ENCODE peak calls at places on chromosomes 4 and X, in four cellular contexts. W is transverse colon; G is CD4-positive, alpha-beta memory T cell; B is choroid plexus epithelial cell. I is an unnamed sample.

GRCh38 chrX:6981718-6982406 is 165.7 kb upstream of the STS start:
- DNase-seq in W (no peak), G (no peak), B (no peak), I (no peak)

GRCh38 chr4:147118523-147118922 is 172.9 kb upstream of the TTC29 start:
- DNase-seq in W (no peak), G (no peak), B (peak), I (no peak)

GRCh38 chr4:150236626-150237025 is 158.4 kb downstream of the DCLK2 start:
- DNase-seq in W (no peak), G (no peak), B (no peak), I (no peak)

GRCh38 chr4:159269956-159270355 is 167.1 kb downstream of the RAPGEF2 start:
- DNase-seq in W (no peak), G (no peak), B (no peak), I (no peak)

GRCh38 chr4:184300816-184301215 is 83.1 kb upstream of the ENPP6 start:
- DNase-seq in W (no peak), G (no peak), B (no peak), I (no peak)

GRCh38 chrX:11591712-11592351 is 73.9 kb downstream of the ARHGAP6 start:
- DNase-seq in W (no peak), G (no peak), B (no peak), I (no peak)

GRCh38 chr4:176323511-176324160 is 3.9 kb downstream of the SPCS3 start:
- DNase-seq in W (no peak), G (no peak), B (no peak), I (no peak)

GRCh38 chrX:154398668-154399526 is 720 bp downstream of the RPL10 start:
- DNase-seq in W (peak), G (peak), B (peak), I (peak)

GRCh38 chrX:17559728-17560379 is 177.4 kb upstream of the SCML1 start:
- DNase-seq in W (no peak), G (no peak), B (peak), I (no peak)

GRCh38 chr4:56217383-56217890 is 169.9 kb downstream of the AASDH start:
- DNase-seq in W (no peak), G (no peak), B (no peak), I (no peak)

GRCh38 chr4:83989835-83990234 is 453.9 kb downstream of the GPAT3 start:
- DNase-seq in W (no peak), G (no peak), B (no peak), I (no peak)

GRCh38 chr4:67909910-67910905 is 26.4 kb upstream of the TMPRSS11D start:
- DNase-seq in W (no peak), G (peak), B (peak), I (no peak)

GRCh38 chr4:10639664-10640063 is 44.9 kb downstream of the CLNK start:
- DNase-seq in W (no peak), G (no peak), B (no peak), I (no peak)

GRCh38 chr4:154491731-154492249 is at the start of gene DCHS2:
- DNase-seq in W (peak), G (no peak), B (no peak), I (peak)

GRCh38 chrX:49276671-49277519 is 7.3 kb downstream of the PPP1R3F start:
- DNase-seq in W (no peak), G (no peak), B (no peak), I (no peak)

GRCh38 chrX:14832151-14832550 is 40.7 kb downstream of the FANCB start:
- DNase-seq in W (no peak), G (no peak), B (peak), I (no peak)

GRCh38 chr4:141810038-141810701 is 173.8 kb downstream of the IL15 start:
- DNase-seq in W (no peak), G (no peak), B (no peak), I (no peak)

GRCh38 chr4:126404549-126404948 is 1089.8 kb downstream of the FAT4 start:
- DNase-seq in W (no peak), G (no peak), B (peak), I (no peak)

GRCh38 chrX:129773649-129774458 is 5.9 kb upstream of the SASH3 start:
- DNase-seq in W (no peak), G (no peak), B (no peak), I (peak)

GRCh38 chr4:5030152-5030668 is 11.0 kb upstream of the CYTL1 start:
- DNase-seq in W (no peak), G (no peak), B (no peak), I (no peak)

GRCh38 chr4:152785639-152786517 is 6.1 kb downstream of the ARFIP1 start:
- DNase-seq in W (no peak), G (no peak), B (no peak), I (no peak)

GRCh38 chrX:122770581-122770980 is 413.5 kb upstream of the GRIA3 start:
- DNase-seq in W (no peak), G (no peak), B (no peak), I (no peak)

GRCh38 chr4:100547541-100548208 is 29.9 kb upstream of the EMCN start:
- DNase-seq in W (no peak), G (no peak), B (no peak), I (no peak)

GRCh38 chr4:172654482-172654881 is 514.1 kb upstream of the GALNT7 start:
- DNase-seq in W (no peak), G (no peak), B (no peak), I (no peak)

GRCh38 chr4:184444953-184445309 is 29.4 kb downstream of the IRF2 start:
- DNase-seq in W (peak), G (no peak), B (no peak), I (no peak)

GRCh38 chr4:86011117-86011516 is 348.7 kb downstream of the MAPK10 start:
- DNase-seq in W (no peak), G (no peak), B (peak), I (no peak)

GRCh38 chrX:150897371-150898319 is 823 bp downstream of the CD99L2 start:
- DNase-seq in W (peak), G (peak), B (peak), I (no peak)

GRCh38 chr4:111776546-111776945 is 368.7 kb upstream of the FAM241A start:
- DNase-seq in W (no peak), G (no peak), B (no peak), I (no peak)

GRCh38 chr4:152515678-152516077 is 20.2 kb downstream of the FBXW7 start:
- DNase-seq in W (no peak), G (no peak), B (peak), I (no peak)

GRCh38 chrX:120517936-120518335 is 42.8 kb downstream of the CUL4B start:
- DNase-seq in W (no peak), G (no peak), B (peak), I (no peak)

GRCh38 chr4:180134116-180134866 is 2108.9 kb upstream of the TENM3 start:
- DNase-seq in W (peak), G (no peak), B (no peak), I (no peak)

GRCh38 chr4:137370206-137370633 is 162.1 kb downstream of the PCDH18 start:
- DNase-seq in W (no peak), G (no peak), B (peak), I (no peak)

GRCh38 chr4:150379454-150379853 is 202.5 kb upstream of the MAB21L2 start:
- DNase-seq in W (no peak), G (no peak), B (peak), I (no peak)

GRCh38 chr4:20639346-20639745 is 60.9 kb upstream of the PACRGL start:
- DNase-seq in W (no peak), G (no peak), B (no peak), I (no peak)

GRCh38 chrX:101393530-101394305 is 2.9 kb downstream of the RPL36A start:
- DNase-seq in W (no peak), G (no peak), B (no peak), I (no peak)

GRCh38 chr4:98566491-98567008 is 91.9 kb downstream of the TSPAN5 start:
- DNase-seq in W (no peak), G (no peak), B (peak), I (no peak)

GRCh38 chrX:111411591-111412371 is at the start of gene DCX:
- DNase-seq in W (no peak), G (no peak), B (no peak), I (no peak)

GRCh38 chr4:57090099-57090498 is 20.1 kb downstream of the IGFBP7 start:
- DNase-seq in W (no peak), G (no peak), B (no peak), I (no peak)

GRCh38 chr4:153074501-153075255 is 129.6 kb upstream of the TRIM2 start:
- DNase-seq in W (no peak), G (peak), B (no peak), I (no peak)

GRCh38 chr4:17511041-17511949 is 595 bp downstream of the QDPR start:
- DNase-seq in W (peak), G (no peak), B (peak), I (peak)

GRCh38 chr4:17511950-17512795 is at the start of gene QDPR:
- DNase-seq in W (peak), G (peak), B (peak), I (peak)

GRCh38 chr4:17514865-17515264 is at the start of gene CLRN2:
- DNase-seq in W (no peak), G (no peak), B (no peak), I (no peak)

GRCh38 chr4:17512973-17513665 is 1.2 kb upstream of the QDPR start:
- DNase-seq in W (no peak), G (no peak), B (no peak), I (no peak)

GRCh38 chr4:17510582-17510981 is 1.3 kb downstream of the QDPR start:
- DNase-seq in W (no peak), G (no peak), B (no peak), I (no peak)
- H3K4me3 ChIP-seq in W (no peak), G (no peak), B (no peak), I (peak)

DNA sequence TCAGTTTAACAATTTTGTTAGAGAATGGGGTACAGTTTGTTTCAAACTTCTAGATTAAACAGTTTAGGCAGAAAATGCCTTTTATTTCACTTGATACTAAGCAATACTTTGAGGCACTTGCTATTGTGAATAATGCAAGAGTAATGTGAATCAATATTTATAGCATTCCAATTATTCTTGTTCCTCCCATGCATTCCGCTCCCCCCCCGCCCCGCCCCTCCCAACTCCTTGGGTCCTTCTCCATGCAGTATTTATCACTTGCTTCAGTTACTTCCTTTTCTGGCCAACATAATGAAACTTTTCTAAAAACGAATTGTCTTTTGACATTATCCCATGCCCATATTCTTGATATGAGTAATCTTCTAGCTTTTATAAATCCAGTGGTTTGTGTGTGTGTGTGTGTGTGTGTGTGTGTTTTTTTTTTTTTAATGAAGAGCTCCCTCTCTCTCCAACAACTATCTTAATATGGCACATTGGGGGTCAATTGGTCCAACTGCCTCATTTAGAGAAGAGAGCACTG is 1.6 kb downstream of the BANK1 start:
- DNase-seq in W (no peak), G (no peak), B (peak), I (no peak)
- H3K4me3 ChIP-seq in W (no peak), G (no peak), B (no peak), I (no peak)

GRCh38 chr4:168474660-168475320 is 5.5 kb downstream of the DDX60L start:
- DNase-seq in W (no peak), G (no peak), B (no peak), I (no peak)
- H3K4me3 ChIP-seq in W (no peak), G (no peak), B (no peak), I (no peak)

GRCh38 chr4:16031554-16032381 is 52.1 kb downstream of the PROM1 start:
- DNase-seq in W (no peak), G (no peak), B (no peak), I (no peak)

GRCh38 chr4:16032382-16032743 is 51.5 kb downstream of the PROM1 start:
- DNase-seq in W (no peak), G (no peak), B (no peak), I (no peak)

GRCh38 chr4:16034010-16034829 is 49.6 kb downstream of the PROM1 start:
- DNase-seq in W (no peak), G (no peak), B (peak), I (no peak)

GRCh38 chr4:16029886-16030285 is 53.9 kb downstream of the PROM1 start:
- DNase-seq in W (no peak), G (no peak), B (peak), I (no peak)

GRCh38 chr4:16032871-16033505 is 50.8 kb downstream of the PROM1 start:
- DNase-seq in W (no peak), G (no peak), B (no peak), I (no peak)
- H3K4me3 ChIP-seq in W (no peak), G (no peak), B (no peak), I (no peak)

DNA sequence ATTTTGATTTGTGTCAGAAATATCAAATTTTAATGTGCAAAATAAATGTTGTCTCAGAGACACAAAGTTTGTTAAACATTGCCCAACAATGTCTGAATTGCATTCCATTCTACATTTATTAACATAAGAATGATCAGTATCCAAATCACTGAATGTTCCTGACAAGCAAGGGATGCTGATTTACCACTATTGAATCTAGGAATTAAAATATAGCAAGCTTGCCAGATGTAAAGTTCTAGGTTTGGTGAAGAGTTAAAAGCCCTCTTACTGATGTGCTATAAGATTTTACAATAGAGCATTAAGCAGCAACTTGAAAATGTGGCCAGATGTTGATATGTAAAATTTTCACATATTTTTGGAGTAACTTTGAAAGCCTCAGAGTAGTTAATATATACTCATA is 489.3 kb upstream of the CTSO start:
- DNase-seq in W (no peak), G (no peak), B (no peak), I (no peak)
- H3K4me3 ChIP-seq in W (no peak), G (no peak), B (no peak), I (no peak)

GRCh38 chr4:70681730-70682129 is 6.6 kb upstream of the UTP3 start:
- DNase-seq in W (no peak), G (no peak), B (no peak), I (no peak)

GRCh38 chr4:70676554-70677090 is 10.3 kb upstream of the JCHAIN start:
- DNase-seq in W (no peak), G (no peak), B (no peak), I (no peak)

GRCh38 chr4:70678383-70678999 is 9.8 kb upstream of the UTP3 start:
- DNase-seq in W (no peak), G (no peak), B (no peak), I (no peak)
- H3K4me3 ChIP-seq in W (no peak), G (no peak), B (no peak), I (no peak)

I was measured in kidney.